ENCODE peak calls at places on chromosomes 2 and 18, in six cellular contexts. One of them, this sample, is unnamed. For H3K4me1 and H3K9me3, the result is how much of the 10 kb centered on the place peaks cover.

GRCh38 chr18:79796531-79797390 is 977 bp upstream of the KCNG2 start:
- DNase-seq in prostate gland: no peak
- DNase-seq in Peyer's patch: peak
- DNase-seq in left ventricle myocardium inferior: no peak
- DNase-seq in right lobe of liver: peak
- DNase-seq in lower lobe of right lung: no peak
- DNase-seq in this sample: no peak

GRCh38 chr2:230924470-230925341 is at the start of gene GPR55:
- DNase-seq in right lobe of liver: peak
- DNase-seq in left ventricle myocardium inferior: no peak
- DNase-seq in Peyer's patch: peak
- DNase-seq in lower lobe of right lung: peak
- DNase-seq in prostate gland: no peak
- DNase-seq in this sample: no peak

GRCh38 chr2:3434005-3434404 is 54.5 kb downstream of the TRAPPC12 start:
- DNase-seq in right lobe of liver: no peak
- DNase-seq in Peyer's patch: no peak
- DNase-seq in left ventricle myocardium inferior: no peak
- DNase-seq in prostate gland: no peak
- DNase-seq in lower lobe of right lung: no peak
- DNase-seq in this sample: no peak

GRCh38 chr18:25144835-25145234 is 207.1 kb downstream of the ZNF521 start:
- DNase-seq in left ventricle myocardium inferior: no peak
- DNase-seq in Peyer's patch: no peak
- DNase-seq in right lobe of liver: no peak
- DNase-seq in prostate gland: no peak
- DNase-seq in lower lobe of right lung: no peak
- DNase-seq in this sample: peak

GRCh38 chr2:236703310-236703709 is 133.7 kb downstream of the ACKR3 start:
- DNase-seq in lower lobe of right lung: no peak
- DNase-seq in left ventricle myocardium inferior: no peak
- DNase-seq in prostate gland: no peak
- DNase-seq in right lobe of liver: no peak
- DNase-seq in Peyer's patch: no peak
- DNase-seq in this sample: no peak

GRCh38 chr2:166173263-166173662 is 45.4 kb upstream of the SCN1A start:
- DNase-seq in Peyer's patch: no peak
- DNase-seq in right lobe of liver: no peak
- DNase-seq in left ventricle myocardium inferior: no peak
- DNase-seq in lower lobe of right lung: no peak
- DNase-seq in prostate gland: no peak
- DNase-seq in this sample: no peak

GRCh38 chr2:49123600-49123999 is 30.7 kb downstream of the FSHR start:
- DNase-seq in lower lobe of right lung: no peak
- DNase-seq in prostate gland: no peak
- DNase-seq in right lobe of liver: no peak
- DNase-seq in Peyer's patch: no peak
- DNase-seq in left ventricle myocardium inferior: no peak
- DNase-seq in this sample: no peak

GRCh38 chr2:74708883-74709282 is 54.8 kb downstream of the SEMA4F start:
- DNase-seq in lower lobe of right lung: no peak
- DNase-seq in right lobe of liver: no peak
- DNase-seq in Peyer's patch: no peak
- DNase-seq in left ventricle myocardium inferior: no peak
- DNase-seq in prostate gland: no peak
- DNase-seq in this sample: no peak

GRCh38 chr18:4636957-4637356 is 181.8 kb upstream of the DLGAP1 start:
- DNase-seq in lower lobe of right lung: no peak
- DNase-seq in right lobe of liver: no peak
- DNase-seq in prostate gland: no peak
- DNase-seq in Peyer's patch: no peak
- DNase-seq in left ventricle myocardium inferior: no peak
- DNase-seq in this sample: no peak

DNA sequence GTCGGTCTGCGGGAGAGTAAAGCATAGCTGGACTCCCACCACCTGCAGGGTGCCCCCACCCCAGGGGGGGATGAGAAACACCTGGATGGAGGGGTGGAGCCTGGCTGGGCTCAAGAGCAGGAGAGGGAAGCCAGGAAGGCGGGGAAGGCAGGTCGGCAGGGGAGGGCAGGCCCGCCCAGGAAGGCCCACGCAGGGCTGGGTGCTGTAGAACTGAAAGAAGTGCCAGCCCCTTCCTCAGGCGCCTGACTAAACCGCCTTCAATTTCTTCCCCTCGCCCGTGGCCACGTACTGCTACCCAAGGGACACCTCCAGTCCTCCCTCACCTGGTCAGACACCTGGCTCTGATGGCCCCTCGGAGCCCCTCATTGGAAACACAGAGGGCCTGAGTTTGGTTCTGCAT is 175.4 kb downstream of the HDAC4 start:
- DNase-seq in right lobe of liver: no peak
- DNase-seq in left ventricle myocardium inferior: no peak
- DNase-seq in prostate gland: no peak
- DNase-seq in Peyer's patch: no peak
- DNase-seq in lower lobe of right lung: no peak
- DNase-seq in this sample: no peak
- H3K4me1 ChIP-seq in right lobe of liver: under half
- H3K4me1 ChIP-seq in left ventricle myocardium inferior: half or more
- H3K4me1 ChIP-seq in prostate gland: under half
- H3K4me1 ChIP-seq in Peyer's patch: under half
- H3K4me1 ChIP-seq in lower lobe of right lung: half or more
- H3K4me1 ChIP-seq in this sample: under half

GRCh38 chr2:219980666-219981065 is 353.2 kb downstream of the SLC4A3 start:
- DNase-seq in left ventricle myocardium inferior: no peak
- DNase-seq in right lobe of liver: no peak
- DNase-seq in lower lobe of right lung: no peak
- DNase-seq in prostate gland: no peak
- DNase-seq in Peyer's patch: no peak
- DNase-seq in this sample: no peak
- H3K27ac ChIP-seq in left ventricle myocardium inferior: no peak
- H3K27ac ChIP-seq in right lobe of liver: no peak
- H3K27ac ChIP-seq in lower lobe of right lung: no peak
- H3K27ac ChIP-seq in prostate gland: no peak
- H3K27ac ChIP-seq in Peyer's patch: no peak
- H3K27ac ChIP-seq in this sample: no peak

GRCh38 chr2:107469437-107469995 is 357.2 kb upstream of the RGPD4 start:
- DNase-seq in lower lobe of right lung: no peak
- DNase-seq in right lobe of liver: no peak
- DNase-seq in Peyer's patch: no peak
- DNase-seq in left ventricle myocardium inferior: no peak
- DNase-seq in prostate gland: no peak
- DNase-seq in this sample: no peak
- H3K9me3 ChIP-seq in lower lobe of right lung: under half
- H3K9me3 ChIP-seq in right lobe of liver: under half
- H3K9me3 ChIP-seq in Peyer's patch: under half
- H3K9me3 ChIP-seq in left ventricle myocardium inferior: under half
- H3K9me3 ChIP-seq in prostate gland: under half
- H3K9me3 ChIP-seq in this sample: under half

DNA sequence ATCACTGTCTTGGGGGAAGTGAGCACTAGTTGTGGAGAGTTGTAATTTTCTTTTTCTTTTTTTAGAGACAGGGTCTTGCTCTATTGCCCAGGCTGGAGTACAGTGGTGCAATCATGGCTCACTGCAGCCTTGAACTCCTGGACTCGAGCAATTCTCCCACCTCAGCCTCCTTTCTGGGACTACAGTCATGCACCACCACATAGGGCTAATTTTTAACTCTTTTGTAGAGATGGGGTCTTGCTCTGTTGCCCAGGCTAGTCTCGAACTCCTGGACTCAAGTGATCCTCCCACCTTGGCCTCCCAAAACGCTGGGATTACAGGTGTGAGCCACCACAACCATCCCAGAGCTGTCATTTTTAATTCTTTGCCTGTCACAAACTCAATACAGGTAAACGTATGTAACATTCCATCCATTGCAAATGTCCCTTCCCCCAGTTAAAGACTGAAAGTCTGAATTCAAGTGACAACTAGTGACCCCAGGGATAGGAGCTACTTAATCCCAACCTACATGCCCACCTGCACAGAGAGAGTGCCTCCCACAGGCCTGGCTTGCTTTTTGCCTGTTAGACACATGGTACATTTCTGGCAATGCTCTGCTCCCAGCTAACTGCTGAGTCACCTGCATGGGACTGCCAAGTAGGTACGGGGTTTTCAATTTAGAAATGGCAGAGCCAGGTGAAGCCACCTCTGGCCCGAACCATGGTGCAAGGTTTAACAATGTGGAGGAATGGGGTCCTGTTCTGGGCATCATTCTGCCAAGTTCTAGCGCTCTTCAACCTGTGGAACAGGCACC is 60.6 kb downstream of the CYB5A start:
- DNase-seq in lower lobe of right lung: no peak
- DNase-seq in Peyer's patch: no peak
- DNase-seq in left ventricle myocardium inferior: no peak
- DNase-seq in prostate gland: no peak
- DNase-seq in right lobe of liver: peak
- DNase-seq in this sample: no peak
- H3K4me1 ChIP-seq in lower lobe of right lung: under half
- H3K4me1 ChIP-seq in Peyer's patch: under half
- H3K4me1 ChIP-seq in left ventricle myocardium inferior: under half
- H3K4me1 ChIP-seq in prostate gland: under half
- H3K4me1 ChIP-seq in right lobe of liver: under half
- H3K4me1 ChIP-seq in this sample: under half

GRCh38 chr2:100561191-100561590 is 1.6 kb upstream of the PDCL3 start:
- DNase-seq in left ventricle myocardium inferior: no peak
- DNase-seq in lower lobe of right lung: no peak
- DNase-seq in right lobe of liver: no peak
- DNase-seq in prostate gland: no peak
- DNase-seq in Peyer's patch: no peak
- DNase-seq in this sample: no peak
- H3K27ac ChIP-seq in left ventricle myocardium inferior: peak
- H3K27ac ChIP-seq in lower lobe of right lung: peak
- H3K27ac ChIP-seq in right lobe of liver: no peak
- H3K27ac ChIP-seq in prostate gland: no peak
- H3K27ac ChIP-seq in Peyer's patch: no peak
- H3K27ac ChIP-seq in this sample: no peak

DNA sequence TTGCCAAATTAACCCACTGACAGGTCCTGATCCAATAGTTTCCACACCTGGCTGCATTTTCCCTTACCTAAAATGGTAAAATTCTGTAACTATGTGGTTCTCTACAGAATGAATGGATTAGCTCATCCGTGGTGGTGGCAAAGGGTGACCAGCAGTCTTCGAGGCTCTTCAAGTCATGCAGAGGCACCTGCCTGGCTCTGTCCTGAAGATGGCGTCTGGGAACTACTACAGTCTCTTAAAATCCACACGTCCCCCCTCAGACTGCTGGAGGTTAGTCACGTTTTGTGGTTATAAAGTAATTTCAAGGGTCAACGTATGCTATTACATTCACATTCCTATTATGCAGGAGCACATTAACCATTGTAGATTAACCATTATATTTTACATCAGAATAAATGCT is 616.7 kb downstream of the GALR1 start:
- DNase-seq in prostate gland: no peak
- DNase-seq in left ventricle myocardium inferior: no peak
- DNase-seq in right lobe of liver: no peak
- DNase-seq in Peyer's patch: no peak
- DNase-seq in lower lobe of right lung: no peak
- DNase-seq in this sample: no peak
- H3K9me3 ChIP-seq in prostate gland: under half
- H3K9me3 ChIP-seq in left ventricle myocardium inferior: under half
- H3K9me3 ChIP-seq in right lobe of liver: under half
- H3K9me3 ChIP-seq in Peyer's patch: under half
- H3K9me3 ChIP-seq in lower lobe of right lung: under half
- H3K9me3 ChIP-seq in this sample: under half

GRCh38 chr2:101105654-101106053 is 45.5 kb downstream of the TBC1D8 start:
- DNase-seq in lower lobe of right lung: no peak
- DNase-seq in right lobe of liver: no peak
- DNase-seq in prostate gland: no peak
- DNase-seq in left ventricle myocardium inferior: no peak
- DNase-seq in Peyer's patch: no peak
- DNase-seq in this sample: no peak
- H3K4me1 ChIP-seq in lower lobe of right lung: under half
- H3K4me1 ChIP-seq in right lobe of liver: under half
- H3K4me1 ChIP-seq in prostate gland: under half
- H3K4me1 ChIP-seq in left ventricle myocardium inferior: half or more
- H3K4me1 ChIP-seq in Peyer's patch: under half
- H3K4me1 ChIP-seq in this sample: under half

GRCh38 chr2:134670955-134671354 is 47.8 kb downstream of the TMEM163 start:
- DNase-seq in Peyer's patch: no peak
- DNase-seq in prostate gland: no peak
- DNase-seq in left ventricle myocardium inferior: peak
- DNase-seq in right lobe of liver: no peak
- DNase-seq in lower lobe of right lung: peak
- DNase-seq in this sample: peak
- H3K27ac ChIP-seq in Peyer's patch: no peak
- H3K27ac ChIP-seq in prostate gland: no peak
- H3K27ac ChIP-seq in left ventricle myocardium inferior: no peak
- H3K27ac ChIP-seq in right lobe of liver: no peak
- H3K27ac ChIP-seq in lower lobe of right lung: peak
- H3K27ac ChIP-seq in this sample: no peak

GRCh38 chr18:14958701-14959100 is 210.7 kb downstream of the ANKRD30B start:
- DNase-seq in Peyer's patch: no peak
- DNase-seq in lower lobe of right lung: no peak
- DNase-seq in left ventricle myocardium inferior: no peak
- DNase-seq in right lobe of liver: no peak
- DNase-seq in prostate gland: no peak
- DNase-seq in this sample: no peak
- H3K9me3 ChIP-seq in Peyer's patch: under half
- H3K9me3 ChIP-seq in lower lobe of right lung: under half
- H3K9me3 ChIP-seq in left ventricle myocardium inferior: under half
- H3K9me3 ChIP-seq in right lobe of liver: under half
- H3K9me3 ChIP-seq in prostate gland: under half
- H3K9me3 ChIP-seq in this sample: under half

GRCh38 chr2:119234021-119235019 is 10.7 kb downstream of the STEAP3 start:
- DNase-seq in right lobe of liver: no peak
- DNase-seq in left ventricle myocardium inferior: no peak
- DNase-seq in Peyer's patch: no peak
- DNase-seq in lower lobe of right lung: no peak
- DNase-seq in prostate gland: no peak
- DNase-seq in this sample: no peak

GRCh38 chr2:119232666-119232993 is 9.0 kb downstream of the STEAP3 start:
- DNase-seq in left ventricle myocardium inferior: no peak
- DNase-seq in Peyer's patch: no peak
- DNase-seq in right lobe of liver: no peak
- DNase-seq in lower lobe of right lung: no peak
- DNase-seq in prostate gland: no peak
- DNase-seq in this sample: no peak

GRCh38 chr2:119230630-119231185 is 7.1 kb downstream of the STEAP3 start:
- DNase-seq in right lobe of liver: no peak
- DNase-seq in lower lobe of right lung: no peak
- DNase-seq in prostate gland: no peak
- DNase-seq in left ventricle myocardium inferior: no peak
- DNase-seq in Peyer's patch: no peak
- DNase-seq in this sample: no peak

GRCh38 chr2:119231975-119232665 is 8.5 kb downstream of the STEAP3 start:
- DNase-seq in left ventricle myocardium inferior: no peak
- DNase-seq in prostate gland: no peak
- DNase-seq in lower lobe of right lung: no peak
- DNase-seq in right lobe of liver: no peak
- DNase-seq in Peyer's patch: no peak
- DNase-seq in this sample: no peak

GRCh38 chr2:119233326-119234020 is 9.8 kb downstream of the STEAP3 start:
- DNase-seq in prostate gland: no peak
- DNase-seq in right lobe of liver: peak
- DNase-seq in left ventricle myocardium inferior: no peak
- DNase-seq in Peyer's patch: no peak
- DNase-seq in lower lobe of right lung: no peak
- DNase-seq in this sample: no peak
- H3K4me1 ChIP-seq in prostate gland: under half
- H3K4me1 ChIP-seq in right lobe of liver: under half
- H3K4me1 ChIP-seq in left ventricle myocardium inferior: under half
- H3K4me1 ChIP-seq in Peyer's patch: under half
- H3K4me1 ChIP-seq in lower lobe of right lung: under half
- H3K4me1 ChIP-seq in this sample: under half

This sample was measured in right cardiac atrium.